ENCODE peak calls at places on chromosomes 2 and 18, in four cellular contexts. One of them, this sample, is unnamed.

GRCh38 chr2:30789670-30790210 is 17.5 kb downstream of the CAPN13 start:
- DNase-seq in thoracic aorta: no peak
- DNase-seq in substantia nigra: no peak
- DNase-seq in heart left ventricle: no peak
- DNase-seq in this sample: no peak

GRCh38 chr18:31070206-31070605 is 27.7 kb upstream of the DSC3 start:
- DNase-seq in substantia nigra: no peak
- DNase-seq in thoracic aorta: no peak
- DNase-seq in heart left ventricle: no peak
- DNase-seq in this sample: no peak

GRCh38 chr2:71826299-71826698 is 321.4 kb downstream of the CYP26B1 start:
- DNase-seq in substantia nigra: no peak
- DNase-seq in thoracic aorta: no peak
- DNase-seq in heart left ventricle: no peak
- DNase-seq in this sample: no peak

GRCh38 chr18:10351221-10351795 is 103.1 kb upstream of the APCDD1 start:
- DNase-seq in substantia nigra: no peak
- DNase-seq in heart left ventricle: no peak
- DNase-seq in thoracic aorta: no peak
- DNase-seq in this sample: no peak

GRCh38 chr2:118151831-118152230 is 63.6 kb downstream of the INSIG2 start:
- DNase-seq in thoracic aorta: no peak
- DNase-seq in heart left ventricle: no peak
- DNase-seq in substantia nigra: no peak
- DNase-seq in this sample: no peak

GRCh38 chr2:127104881-127105655 is 1.9 kb downstream of the BIN1 start:
- DNase-seq in substantia nigra: no peak
- DNase-seq in thoracic aorta: no peak
- DNase-seq in heart left ventricle: no peak
- DNase-seq in this sample: no peak

GRCh38 chr18:36580874-36581750 is 247.7 kb downstream of the TPGS2 start:
- DNase-seq in heart left ventricle: no peak
- DNase-seq in substantia nigra: no peak
- DNase-seq in thoracic aorta: no peak
- DNase-seq in this sample: no peak

GRCh38 chr2:184814428-184814827 is 216.1 kb downstream of the ZNF804A start:
- DNase-seq in heart left ventricle: no peak
- DNase-seq in substantia nigra: no peak
- DNase-seq in thoracic aorta: no peak
- DNase-seq in this sample: no peak

GRCh38 chr2:64106481-64106880 is 37.7 kb downstream of the PELI1 start:
- DNase-seq in heart left ventricle: no peak
- DNase-seq in substantia nigra: no peak
- DNase-seq in thoracic aorta: no peak
- DNase-seq in this sample: no peak

GRCh38 chr2:128765822-128766221 is 447.2 kb upstream of the HS6ST1 start:
- DNase-seq in heart left ventricle: no peak
- DNase-seq in substantia nigra: no peak
- DNase-seq in thoracic aorta: no peak
- DNase-seq in this sample: no peak

GRCh38 chr2:234495076-234495800 is 1.6 kb downstream of the ARL4C start:
- DNase-seq in thoracic aorta: no peak
- DNase-seq in substantia nigra: no peak
- DNase-seq in heart left ventricle: no peak
- DNase-seq in this sample: no peak

GRCh38 chr2:235728401-235729181 is 234.7 kb downstream of the AGAP1 start:
- DNase-seq in substantia nigra: no peak
- DNase-seq in heart left ventricle: peak; percentile 58
- DNase-seq in thoracic aorta: no peak
- DNase-seq in this sample: peak; percentile 78

DNA sequence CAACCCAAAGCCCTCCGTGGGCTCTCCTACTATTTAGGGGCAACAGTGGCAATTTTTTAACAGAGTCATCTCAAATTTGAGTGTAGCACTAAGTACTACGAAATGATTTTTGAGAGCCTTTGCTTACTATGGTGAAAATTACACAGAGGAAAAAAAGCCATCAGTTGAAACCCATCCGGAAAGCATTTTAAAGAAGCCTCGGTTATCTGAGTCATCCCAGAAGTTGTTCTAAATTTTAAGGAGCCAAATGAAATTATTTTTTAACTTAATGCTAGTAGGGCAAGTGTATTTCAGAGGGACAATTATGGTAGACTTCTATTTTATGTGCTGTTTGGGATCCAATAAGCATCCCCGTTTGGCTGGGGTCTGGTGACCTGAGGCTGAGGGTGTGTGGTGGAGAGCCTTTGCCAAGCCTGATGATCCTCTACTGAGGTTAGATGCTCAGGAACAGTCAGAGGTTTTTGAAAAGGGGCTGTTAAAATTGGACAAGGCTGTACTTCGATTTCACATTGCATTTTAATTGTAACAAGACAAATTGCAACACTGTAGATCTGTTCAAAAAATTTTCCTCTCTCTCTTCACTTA is 47.0 kb downstream of the RAPGEF4 start:
- DNase-seq in substantia nigra: no peak
- DNase-seq in heart left ventricle: no peak
- DNase-seq in thoracic aorta: no peak
- DNase-seq in this sample: no peak
- H3K27ac ChIP-seq in substantia nigra: no peak overlapping the region
- H3K27ac ChIP-seq in heart left ventricle: no peak overlapping the region
- H3K27ac ChIP-seq in thoracic aorta: no peak overlapping the region
- H3K27ac ChIP-seq in this sample: no peak overlapping the region

DNA sequence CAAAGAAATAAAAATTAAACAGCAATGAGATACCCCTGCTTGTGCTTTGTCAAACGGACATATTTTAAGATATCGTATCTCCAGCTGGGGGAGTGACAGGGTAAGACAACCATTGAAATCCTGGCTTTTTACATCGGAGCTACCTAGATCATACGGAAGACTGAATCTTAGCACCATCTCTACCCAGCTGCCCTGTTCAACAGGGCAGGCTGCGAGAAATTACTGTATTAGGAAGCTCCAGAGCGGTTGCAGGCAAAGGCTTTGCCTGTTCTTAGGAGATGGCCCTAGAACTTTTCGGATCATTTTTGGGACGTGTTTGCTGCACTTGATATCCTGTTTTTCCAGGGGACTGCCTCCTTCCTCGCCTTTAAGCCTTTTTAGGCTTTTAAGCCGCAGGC is 2.0 kb upstream of the PRKCE start:
- DNase-seq in heart left ventricle: no peak
- DNase-seq in thoracic aorta: no peak
- DNase-seq in substantia nigra: peak; percentile 25
- DNase-seq in this sample: no peak
- H3K27ac ChIP-seq in heart left ventricle: peak overlapping the region; percentile 99
- H3K27ac ChIP-seq in thoracic aorta: peak overlapping the region; percentile 93
- H3K27ac ChIP-seq in substantia nigra: peak overlapping the region; percentile 80
- H3K27ac ChIP-seq in this sample: peak overlapping the region; percentile 99

GRCh38 chr2:1231664-1232063 is 181.6 kb upstream of the TPO start:
- DNase-seq in heart left ventricle: no peak
- DNase-seq in thoracic aorta: no peak
- DNase-seq in substantia nigra: no peak
- DNase-seq in this sample: no peak

GRCh38 chr2:1236596-1236995 is 176.7 kb upstream of the TPO start:
- DNase-seq in heart left ventricle: no peak
- DNase-seq in thoracic aorta: no peak
- DNase-seq in substantia nigra: no peak
- DNase-seq in this sample: no peak

GRCh38 chr2:1234731-1235308 is 178.4 kb upstream of the TPO start:
- DNase-seq in substantia nigra: no peak
- DNase-seq in thoracic aorta: no peak
- DNase-seq in heart left ventricle: no peak
- DNase-seq in this sample: no peak

GRCh38 chr2:1230155-1230893 is 182.9 kb upstream of the TPO start:
- DNase-seq in thoracic aorta: no peak
- DNase-seq in substantia nigra: no peak
- DNase-seq in heart left ventricle: no peak
- DNase-seq in this sample: no peak

GRCh38 chr2:1233280-1233679 is 180.0 kb upstream of the TPO start:
- DNase-seq in substantia nigra: no peak
- DNase-seq in heart left ventricle: peak; percentile 41
- DNase-seq in thoracic aorta: no peak
- DNase-seq in this sample: no peak
- H3K27ac ChIP-seq in substantia nigra: no peak overlapping the region
- H3K27ac ChIP-seq in heart left ventricle: no peak overlapping the region
- H3K27ac ChIP-seq in thoracic aorta: no peak overlapping the region
- H3K27ac ChIP-seq in this sample: no peak overlapping the region

GRCh38 chr2:85433511-85434089 is 15.1 kb downstream of the SH2D6 start:
- DNase-seq in substantia nigra: peak; percentile 75
- DNase-seq in thoracic aorta: no peak
- DNase-seq in heart left ventricle: peak; percentile 82
- DNase-seq in this sample: peak; percentile 89
- H3K27ac ChIP-seq in substantia nigra: peak overlapping the region; percentile 97
- H3K27ac ChIP-seq in thoracic aorta: peak overlapping the region; percentile 6
- H3K27ac ChIP-seq in heart left ventricle: peak overlapping the region; percentile 63
- H3K27ac ChIP-seq in this sample: peak overlapping the region; percentile 96